ENCODE peak calls at places on chromosomes 4 and X, in eight cellular contexts. J is CD4-positive, alpha-beta T cell; Y is GM04503; I is M059J; L is CD8-positive, alpha-beta memory T cell; W is SW480; G is nephron progenitor cell; T is fibroblast of the conjunctiva. S is an unnamed sample.

GRCh38 chr4:152486414-152487389 is 49.2 kb downstream of the FBXW7 start:
- DNase-seq in J (no peak), Y (no peak), I (peak; percentile 12), L (no peak), W (no peak), G (no peak), T (no peak), S (no peak)

GRCh38 chr4:123232439-123232838 is 164.2 kb upstream of the SPRY1 start:
- DNase-seq in J (no peak), Y (no peak), I (no peak), L (no peak), W (no peak), G (no peak), T (no peak), S (no peak)

GRCh38 chr4:56388311-56388710 is 1.0 kb upstream of the AASDH start:
- DNase-seq in J (no peak), Y (no peak), I (no peak), L (no peak), W (no peak), G (no peak), T (no peak), S (peak; percentile 3)

GRCh38 chr4:136992032-136992431 is 540.3 kb downstream of the PCDH18 start:
- DNase-seq in J (no peak), Y (no peak), I (no peak), L (no peak), W (no peak), G (no peak), T (no peak), S (no peak)

GRCh38 chr4:168451331-168451730 is 29.0 kb downstream of the DDX60L start:
- DNase-seq in J (no peak), Y (no peak), I (peak; percentile 6), L (no peak), W (no peak), G (no peak), T (no peak), S (peak; percentile 9)

GRCh38 chrX:118802857-118803256 is 20.8 kb upstream of the ZCCHC12 start:
- DNase-seq in J (no peak), Y (no peak), I (peak; percentile 42), L (no peak), W (no peak), G (no peak), T (no peak), S (peak; percentile 21)

GRCh38 chrX:67654301-67654700 is 110.5 kb downstream of the AR start:
- DNase-seq in J (no peak), Y (no peak), I (no peak), L (no peak), W (no peak), G (no peak), T (no peak), S (no peak)

GRCh38 chrX:335758-336155 is 17.2 kb upstream of the GTPBP6 start:
- DNase-seq in J (no peak), Y (no peak), I (no peak), L (no peak), W (no peak), G (no peak), T (no peak), S (no peak)

GRCh38 chr4:1644906-1645657 is 39.0 kb downstream of the FAM53A start:
- DNase-seq in J (no peak), Y (peak; percentile 13), I (no peak), L (no peak), W (no peak), G (peak; percentile 53), T (no peak), S (no peak)

GRCh38 chr4:90357117-90357710 is 230.0 kb downstream of the CCSER1 start:
- DNase-seq in J (no peak), Y (peak; percentile 11), I (peak; percentile 57), L (no peak), W (peak; percentile 66), G (no peak), T (peak; percentile 75), S (peak; percentile 41)

GRCh38 chr4:165472943-165473676 is 94.3 kb downstream of the CPE start:
- DNase-seq in J (no peak), Y (no peak), I (no peak), L (no peak), W (no peak), G (no peak), T (no peak), S (no peak)

GRCh38 chr4:152257601-152258066 is 278.3 kb downstream of the FBXW7 start:
- DNase-seq in J (no peak), Y (peak; percentile 42), I (peak; percentile 48), L (no peak), W (no peak), G (no peak), T (no peak), S (peak; percentile 31)

GRCh38 chrX:38151426-38151825 is 69.2 kb downstream of the SRPX start:
- DNase-seq in J (no peak), Y (no peak), I (peak; percentile 54), L (no peak), W (peak; percentile 58), G (no peak), T (no peak), S (peak; percentile 86)

GRCh38 chr4:11312389-11312788 is 116.3 kb downstream of the HS3ST1 start:
- DNase-seq in J (no peak), Y (no peak), I (peak; percentile 21), L (no peak), W (no peak), G (no peak), T (no peak), S (no peak)

GRCh38 chrX:47143894-47144625 is 442 bp downstream of the NDUFB11 start:
- DNase-seq in J (no peak), Y (no peak), I (no peak), L (no peak), W (peak; percentile 50), G (no peak), T (no peak), S (peak; percentile 39)

S was measured in RPMI7951.